ENCODE peak calls at places on chromosome 4, in four cellular contexts. D, A, C and G are unnamed samples.

GRCh38 chr4:165293927-165294649 is 33.4 kb upstream of the MSMO1 start:
- DNase-seq in D (no peak), A (no peak), C (no peak), G (no peak)

GRCh38 chr4:133866328-133866699 is 335.3 kb downstream of the PABPC4L start:
- DNase-seq in D (no peak), A (no peak), C (no peak), G (no peak)

GRCh38 chr4:129129143-129129542 is 33.2 kb downstream of the C4orf33 start:
- DNase-seq in D (no peak), A (no peak), C (no peak), G (no peak)

GRCh38 chr4:54879576-54879975 is 221.8 kb downstream of the KIT start:
- DNase-seq in D (no peak), A (no peak), C (no peak), G (no peak)

GRCh38 chr4:7013171-7013570 is 30.0 kb upstream of the TADA2B start:
- DNase-seq in D (no peak), A (no peak), C (no peak), G (no peak)

GRCh38 chr4:117001077-117001476 is 84.3 kb downstream of the TRAM1L1 start:
- DNase-seq in D (no peak), A (no peak), C (no peak), G (no peak)

GRCh38 chr4:173171098-173171497 is 2.5 kb downstream of the GALNT7 start:
- DNase-seq in D (no peak), A (peak; percentile 32), C (peak; percentile 2), G (peak; percentile 57)

GRCh38 chr4:94237271-94237670 is 29.6 kb downstream of the SMARCAD1 start:
- DNase-seq in D (no peak), A (no peak), C (no peak), G (no peak)

GRCh38 chr4:48079972-48080391 is 54.1 kb downstream of the TXK start:
- DNase-seq in D (no peak), A (no peak), C (no peak), G (peak; percentile 50)

GRCh38 chr4:118344801-118345200 is 8.0 kb downstream of the PRSS12 start:
- DNase-seq in D (no peak), A (no peak), C (no peak), G (no peak)

GRCh38 chr4:1419708-1420107 is 13.5 kb upstream of the NKX1-1 start:
- DNase-seq in D (no peak), A (no peak), C (no peak), G (no peak)

GRCh38 chr4:10003666-10004065 is 17.6 kb downstream of the SLC2A9 start:
- DNase-seq in D (no peak), A (no peak), C (no peak), G (no peak)

GRCh38 chr4:146193628-146194027 is 18.1 kb downstream of the LSM6 start:
- DNase-seq in D (no peak), A (no peak), C (no peak), G (no peak)

GRCh38 chr4:84681488-84682274 is 98.8 kb downstream of the CDS1 start:
- DNase-seq in D (no peak), A (no peak), C (peak; percentile 38), G (no peak)

GRCh38 chr4:186018756-186019155 is 50.2 kb upstream of the TLR3 start:
- DNase-seq in D (no peak), A (no peak), C (no peak), G (no peak)

GRCh38 chr4:3223986-3224748 is 24.8 kb upstream of the MSANTD1 start:
- DNase-seq in D (no peak), A (no peak), C (no peak), G (no peak)

GRCh38 chr4:22607382-22607781 is 85.4 kb upstream of the GBA3 start:
- DNase-seq in D (peak; percentile 21), A (no peak), C (peak; percentile 35), G (peak; percentile 8)

GRCh38 chr4:110754726-110755125 is 131.8 kb upstream of the PITX2 start:
- DNase-seq in D (no peak), A (no peak), C (no peak), G (no peak)

GRCh38 chr4:47468686-47469365 is 5.3 kb upstream of the COMMD8 start:
- DNase-seq in D (no peak), A (no peak), C (no peak), G (no peak)

DNA sequence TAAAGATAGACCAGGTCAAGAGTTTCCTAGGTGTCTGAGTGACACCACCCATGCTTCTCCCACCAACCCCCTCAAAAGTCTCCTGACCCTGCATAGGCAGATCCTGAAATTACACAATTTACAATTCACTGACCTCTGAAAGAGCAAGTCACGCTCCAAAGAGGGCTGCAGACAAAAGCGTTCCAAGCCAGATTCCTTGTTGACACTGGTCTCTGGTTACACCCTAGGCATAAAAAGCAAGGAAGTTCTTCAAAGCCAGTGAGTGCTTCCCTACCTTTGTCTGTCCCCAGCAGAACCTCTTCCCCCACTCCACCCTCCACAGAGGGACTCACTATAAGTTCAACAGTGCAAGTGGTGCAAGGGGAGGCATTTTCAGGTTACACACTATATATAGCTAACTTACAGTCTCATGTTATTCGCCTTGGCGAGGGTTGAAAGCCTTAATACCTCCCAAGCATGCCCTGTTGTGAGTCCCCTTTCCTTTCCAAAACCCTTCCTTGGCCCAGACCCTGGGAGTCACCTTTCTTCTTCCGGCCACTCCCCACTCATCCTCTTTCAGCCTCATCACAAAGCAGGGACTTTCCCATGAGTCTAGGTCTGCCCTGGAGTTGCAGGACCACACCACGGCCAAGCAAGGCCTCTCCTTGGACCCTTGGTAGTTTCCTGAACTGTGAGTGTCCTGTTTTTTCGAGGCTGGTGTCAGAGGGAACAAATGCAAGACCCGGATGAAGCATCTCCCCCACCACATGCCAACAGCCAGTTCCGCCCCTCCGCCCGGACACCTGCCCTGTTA is 58.0 kb upstream of the KLF3 start:
- DNase-seq in D (no peak), A (peak; percentile 27), C (peak; percentile 70), G (peak; percentile 10)
- TF ChIP-seq RNF2 in D (no peak), A (no peak), C (no peak), G (no peak)

GRCh38 chr4:64584981-64585557 is 175.8 kb upstream of the TECRL start:
- DNase-seq in D (no peak), A (peak; percentile 47), C (peak; percentile 40), G (no peak)
- TF ChIP-seq RNF2 in D (no peak), A (no peak), C (no peak), G (no peak)

DNA sequence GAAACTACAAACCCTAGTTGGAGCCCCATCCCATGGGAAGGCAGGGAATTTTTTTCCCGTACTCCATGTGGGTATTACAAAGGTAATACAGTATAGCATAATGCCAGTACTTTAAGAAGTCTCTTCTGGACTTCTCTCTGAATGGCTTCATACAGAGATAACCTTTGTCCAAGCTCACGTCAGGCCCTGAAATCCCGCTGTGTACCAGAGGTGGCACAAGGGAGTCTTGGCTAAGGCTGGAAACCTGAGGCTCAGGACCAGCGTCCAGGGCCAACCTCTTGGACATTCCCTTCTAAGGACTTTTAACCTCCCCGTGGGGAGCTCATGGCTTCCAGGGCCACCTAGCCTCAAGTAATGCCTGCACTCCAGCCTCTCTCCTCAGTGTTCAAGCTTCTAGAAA is 338.9 kb upstream of the FAM241A start:
- DNase-seq in D (peak; percentile 15), A (no peak), C (peak; percentile 21), G (peak; percentile 16)
- TF ChIP-seq RNF2 in D (no peak), A (no peak), C (no peak), G (no peak)

DNA sequence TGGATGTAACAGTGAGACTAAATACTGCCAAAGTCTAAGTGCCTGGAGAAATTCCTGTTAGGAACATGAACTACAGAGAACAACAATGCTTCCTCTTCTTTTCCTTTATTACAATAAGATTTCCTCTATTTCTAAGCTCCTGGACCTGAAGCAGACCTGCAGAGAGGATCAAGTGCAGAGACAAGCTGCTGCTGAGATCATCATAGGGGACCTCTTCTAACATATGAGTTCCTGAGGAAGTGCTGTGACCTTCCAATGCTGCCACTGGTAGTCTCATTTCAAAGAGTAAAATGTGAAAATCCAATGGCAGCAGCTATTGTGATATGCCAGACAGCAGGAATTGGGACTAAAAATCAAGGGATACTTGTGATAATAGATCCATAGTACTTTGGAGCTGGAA is 28.0 kb downstream of the CCNG2 start:
- DNase-seq in D (no peak), A (no peak), C (no peak), G (no peak)
- TF ChIP-seq RNF2 in D (no peak), A (no peak), C (no peak), G (no peak)

GRCh38 chr4:153364061-153364460 is 19.6 kb downstream of the MND1 start:
- DNase-seq in D (no peak), A (no peak), C (no peak), G (no peak)
- TF ChIP-seq RNF2 in D (no peak), A (no peak), C (no peak), G (no peak)

GRCh38 chr4:109232666-109233065 is 69.8 kb downstream of the COL25A1 start:
- DNase-seq in D (no peak), A (no peak), C (no peak), G (no peak)
- TF ChIP-seq RNF2 in D (no peak), A (no peak), C (no peak), G (no peak)

GRCh38 chr4:107278791-107279481 is 242.8 kb upstream of the DKK2 start:
- DNase-seq in D (no peak), A (no peak), C (peak; percentile 1), G (no peak)
- TF ChIP-seq RNF2 in D (no peak), A (no peak), C (no peak), G (no peak)